ENCODE peak calls at places on chromosomes 7 and 10, in five cellular contexts. K is breast epithelium, U is GM12878, N is astrocyte, R is psoas muscle. J is an unnamed sample.

GRCh38 chr10:95360122-95360715 is 69.4 kb upstream of the PDLIM1 start:
- DNase-seq in R (no peak), U (no peak), N (no peak), K (no peak), J (no peak)

GRCh38 chr10:44908071-44908709 is 2.9 kb upstream of the TMEM72 start:
- DNase-seq in K (no peak), U (no peak), R (peak; percentile 41), N (peak; percentile 16), J (no peak)

GRCh38 chr10:8060010-8060703 is 5.7 kb downstream of the GATA3 start:
- DNase-seq in U (peak; percentile 55), K (no peak), R (no peak), N (peak; percentile 67), J (no peak)

GRCh38 chr7:29482056-29482455 is 81.6 kb upstream of the PRR15 start:
- DNase-seq in N (no peak), R (no peak), U (no peak), K (no peak), J (no peak)

GRCh38 chr7:6268909-6269306 is 3.5 kb downstream of the CYTH3 start:
- DNase-seq in N (no peak), U (no peak), K (no peak), R (no peak), J (no peak)

GRCh38 chr10:3709456-3709855 is 75.6 kb downstream of the KLF6 start:
- DNase-seq in R (no peak), N (no peak), K (no peak), U (no peak), J (no peak)

GRCh38 chr10:22681783-22682183 is 32.6 kb downstream of the PIP4K2A start:
- DNase-seq in R (no peak), U (no peak), N (peak; percentile 73), K (no peak), J (no peak)

GRCh38 chr7:80379034-80379433 is 132.8 kb downstream of the GNAT3 start:
- DNase-seq in N (peak; percentile 82), R (no peak), K (no peak), U (no peak), J (no peak)

GRCh38 chr7:81857385-81857784 is 87.5 kb upstream of the HGF start:
- DNase-seq in U (no peak), K (no peak), N (no peak), R (no peak), J (no peak)

GRCh38 chr10:114024876-114025609 is 18.6 kb upstream of the ADRB1 start:
- DNase-seq in K (no peak), R (no peak), N (no peak), U (peak; percentile 86), J (no peak)

GRCh38 chr7:101172854-101173751 is 7.0 kb downstream of the NAT16 start:
- DNase-seq in U (no peak), N (no peak), R (peak; percentile 70), K (no peak), J (peak; percentile 83)

DNA sequence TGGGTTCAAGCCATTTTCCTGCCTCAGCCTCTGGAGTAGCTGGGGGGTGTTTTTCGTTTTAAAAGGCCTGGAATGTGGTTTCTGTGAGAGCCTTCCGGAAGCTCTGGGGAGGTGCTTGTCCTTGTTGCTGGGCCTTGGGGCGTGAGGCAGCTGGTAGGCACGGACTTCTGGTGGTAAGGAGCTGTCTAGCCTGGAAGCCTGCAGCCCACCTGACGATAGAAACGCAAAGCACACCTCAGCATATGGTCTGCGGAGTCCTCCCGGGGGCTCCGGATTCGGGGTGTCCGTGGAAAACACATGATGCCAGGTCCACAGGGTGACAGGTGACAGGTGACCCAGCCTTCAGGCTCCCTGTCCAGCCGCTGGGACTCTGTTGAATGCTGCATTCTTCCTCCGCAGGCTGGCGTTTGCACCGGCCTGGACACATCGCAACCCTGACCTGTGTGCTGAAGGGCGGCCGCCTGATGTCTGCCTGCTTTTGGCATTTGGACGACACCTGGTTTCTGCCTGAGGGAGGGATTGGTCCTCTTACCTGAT is 37.3 kb downstream of the INPP5A start:
- DNase-seq in R (no peak), K (no peak), N (peak; percentile 54), U (no peak), J (no peak)
- H3K4me1 ChIP-seq in R (peaks cover 49% of the 10 kb centered on the region), K (peaks cover 14% of the 10 kb centered on the region), N (peaks cover 44% of the 10 kb centered on the region), U (peaks cover 49% of the 10 kb centered on the region), J (peaks cover 71% of the 10 kb centered on the region)

GRCh38 chr7:109745677-109746410 is 1176.2 kb downstream of the DNAJB9 start:
- DNase-seq in U (no peak), R (no peak), N (no peak), K (no peak), J (no peak)
- H3K27ac ChIP-seq in U (no peak overlapping the region), R (no peak overlapping the region), N (no peak overlapping the region), K (no peak overlapping the region), J (no peak overlapping the region)

DNA sequence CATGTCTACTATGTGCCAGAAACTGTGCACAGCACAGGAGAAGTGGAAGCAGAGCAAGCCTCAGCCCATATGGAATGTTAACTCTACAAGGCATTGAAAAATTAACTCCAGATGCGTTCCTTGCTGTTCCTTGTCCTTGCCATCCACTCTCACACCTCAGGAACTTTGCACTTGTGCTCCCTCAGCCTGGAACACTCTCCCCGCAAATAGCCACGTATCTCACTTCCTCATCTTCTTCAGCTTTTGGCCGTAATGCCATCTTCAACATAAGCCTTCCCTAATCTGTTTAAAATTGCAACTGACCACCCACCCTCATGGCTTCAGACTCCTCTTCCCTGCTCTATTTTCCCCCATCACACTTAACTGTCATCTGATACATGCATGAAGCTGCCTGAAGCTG is 83.2 kb upstream of the CAPZA2 start:
- DNase-seq in U (no peak), R (no peak), N (no peak), K (no peak), J (no peak)
- H3K4me1 ChIP-seq in U (no peaks in the 10 kb centered on the region), R (peaks cover 64% of the 10 kb centered on the region), N (peaks cover 52% of the 10 kb centered on the region), K (no peaks in the 10 kb centered on the region), J (peaks cover 19% of the 10 kb centered on the region)

GRCh38 chr7:50309736-50310135 is 5.2 kb downstream of the IKZF1 start:
- DNase-seq in K (no peak), U (no peak), N (no peak), R (no peak), J (no peak)

GRCh38 chr7:50314778-50315177 is 10.3 kb downstream of the IKZF1 start:
- DNase-seq in R (no peak), K (no peak), N (no peak), U (no peak), J (no peak)

GRCh38 chr7:50310361-50310760 is 5.8 kb downstream of the IKZF1 start:
- DNase-seq in U (no peak), K (no peak), R (no peak), N (no peak), J (no peak)

GRCh38 chr7:50312589-50313162 is 8.2 kb downstream of the IKZF1 start:
- DNase-seq in N (no peak), K (no peak), U (no peak), R (no peak), J (no peak)

DNA sequence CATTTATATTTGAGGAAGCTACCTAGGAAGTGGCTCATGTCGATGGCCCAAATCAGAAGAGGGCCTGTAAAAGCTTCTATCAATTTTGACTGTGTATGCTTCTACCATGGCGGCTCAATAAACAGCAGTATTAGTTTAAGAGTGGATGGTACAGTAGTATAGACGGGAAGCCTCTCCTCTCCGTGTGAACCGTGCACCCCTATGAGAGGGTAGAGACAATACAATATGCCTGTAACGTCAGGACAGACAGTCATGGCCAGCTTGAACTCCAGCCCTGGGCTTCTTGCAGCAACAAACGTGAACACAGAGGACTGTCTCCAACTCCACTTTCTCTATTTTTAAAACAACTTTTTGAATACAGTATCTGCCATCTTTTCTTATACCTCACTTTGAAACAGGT is 7.7 kb downstream of the IKZF1 start:
- DNase-seq in U (no peak), R (no peak), N (no peak), K (no peak), J (no peak)
- H3K27ac ChIP-seq in U (peak overlapping the region; percentile 67), R (no peak overlapping the region), N (no peak overlapping the region), K (no peak overlapping the region), J (peak overlapping the region; percentile 26)

GRCh38 chr7:55476071-55476803 is 96.1 kb downstream of the VOPP1 start:
- DNase-seq in N (peak; percentile 90), U (no peak), R (no peak), K (no peak), J (no peak)

GRCh38 chr7:55472928-55473725 is 99.2 kb downstream of the VOPP1 start:
- DNase-seq in K (no peak), N (no peak), U (no peak), R (no peak), J (no peak)

GRCh38 chr7:55476852-55477780 is 95.2 kb downstream of the VOPP1 start:
- DNase-seq in K (no peak), N (no peak), U (no peak), R (no peak), J (no peak)

GRCh38 chr7:55474944-55475911 is 97.1 kb downstream of the VOPP1 start:
- DNase-seq in U (no peak), K (no peak), N (no peak), R (no peak), J (no peak)

DNA sequence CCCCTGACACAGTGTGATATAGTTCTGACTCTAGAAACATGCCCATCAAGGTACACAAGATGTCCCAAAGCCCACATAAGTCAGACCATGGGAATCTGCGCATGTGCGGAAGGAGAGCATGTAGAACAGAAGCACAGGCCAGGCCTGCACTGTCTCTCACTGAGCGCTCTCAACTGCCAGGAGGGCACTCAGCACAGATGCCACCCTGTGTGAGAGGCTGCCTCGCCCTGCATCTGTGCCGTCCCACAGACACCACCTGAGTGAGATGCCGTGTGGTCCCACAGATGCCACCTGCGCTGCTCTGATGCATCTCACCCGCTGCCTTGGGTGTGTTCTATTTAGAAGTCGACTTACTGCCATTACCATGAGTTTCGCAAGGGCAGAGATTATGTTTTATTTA is 98.4 kb downstream of the VOPP1 start:
- DNase-seq in N (no peak), R (no peak), K (no peak), U (no peak), J (no peak)
- H3K4me1 ChIP-seq in N (peaks cover 37% of the 10 kb centered on the region), R (peaks cover 20% of the 10 kb centered on the region), K (no peaks in the 10 kb centered on the region), U (no peaks in the 10 kb centered on the region), J (peaks cover 4% of the 10 kb centered on the region)

DNA sequence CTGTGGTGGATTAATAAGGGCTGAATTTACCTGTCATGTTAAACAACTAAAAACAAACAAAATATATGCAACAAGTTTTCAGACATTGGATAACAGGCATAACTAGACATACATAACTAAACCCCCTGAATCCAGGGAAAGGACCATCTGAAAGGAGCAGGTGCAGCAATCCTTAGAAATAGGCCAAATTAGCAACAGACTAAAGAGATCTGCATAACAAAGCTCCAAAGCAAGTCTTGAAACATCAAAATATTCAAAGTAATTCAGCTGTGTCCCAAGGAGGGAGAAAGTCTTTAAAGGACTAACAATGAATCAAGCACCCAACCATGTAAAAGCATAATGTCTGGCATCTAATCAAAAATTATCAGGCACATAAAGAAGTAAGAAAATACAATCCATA is 475.1 kb downstream of the GRID1 start:
- DNase-seq in K (no peak), R (no peak), U (no peak), N (no peak), J (no peak)
- H3K27ac ChIP-seq in K (no peak overlapping the region), R (no peak overlapping the region), U (no peak overlapping the region), N (no peak overlapping the region), J (no peak overlapping the region)

DNA sequence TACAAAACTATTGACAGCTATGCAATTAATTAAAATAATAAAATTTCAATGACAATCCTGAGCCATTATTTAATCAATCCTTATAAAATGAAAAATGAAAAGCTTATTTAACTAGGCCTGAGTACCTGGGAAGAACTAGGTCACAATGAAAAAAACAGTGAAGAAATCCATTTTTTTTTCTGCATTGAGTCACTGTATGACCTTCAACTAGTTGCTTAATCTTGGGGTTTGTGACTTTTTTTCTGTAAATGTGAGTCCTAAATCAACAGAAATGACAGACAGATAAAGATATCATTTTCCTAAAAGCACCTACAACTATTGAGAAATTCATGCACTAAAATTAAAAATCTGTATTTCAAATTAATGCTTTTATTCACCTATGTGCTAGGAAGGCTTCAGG is 96.8 kb downstream of the TMEM26 start:
- DNase-seq in N (no peak), K (no peak), R (no peak), U (no peak), J (no peak)
- H3K4me1 ChIP-seq in N (no peaks in the 10 kb centered on the region), K (no peaks in the 10 kb centered on the region), R (no peaks in the 10 kb centered on the region), U (no peaks in the 10 kb centered on the region), J (no peaks in the 10 kb centered on the region)

J was measured in lower lobe of right lung.